ENCODE peak calls at places on chromosomes 3 and 15, in four cellular contexts. U is GM23338, Y is K562, Z is HL-60. L is an unnamed sample.

GRCh38 chr15:64634576-64635485 is 140.6 kb downstream of the RBPMS2 start:
- DNase-seq in Z (no peak), U (peak), Y (no peak), L (no peak)

GRCh38 chr3:66453525-66454463 is 47.0 kb downstream of the LRIG1 start:
- DNase-seq in U (no peak), Z (no peak), Y (no peak), L (no peak)

GRCh38 chr15:41658689-41659088 is 1.5 kb upstream of the MGA start:
- DNase-seq in Y (no peak), U (no peak), Z (no peak), L (no peak)

GRCh38 chr3:71366991-71367604 is 216.4 kb downstream of the FOXP1 start:
- DNase-seq in U (no peak), Y (no peak), Z (no peak), L (no peak)

GRCh38 chr3:33980252-33980651 is 181.8 kb downstream of the PDCD6IP start:
- DNase-seq in U (peak), Z (no peak), Y (no peak), L (peak)

GRCh38 chr3:129248286-129248979 is 973 bp upstream of the COPG1 start:
- DNase-seq in U (no peak), Y (no peak), Z (no peak), L (no peak)

GRCh38 chr3:77329161-77329560 is 289.3 kb downstream of the ROBO2 start:
- DNase-seq in Y (no peak), Z (no peak), U (no peak), L (no peak)

GRCh38 chr3:127735767-127736693 is 63.3 kb downstream of the ABTB1 start:
- DNase-seq in Y (no peak), U (no peak), Z (peak), L (no peak)

GRCh38 chr15:69576948-69577351 is 124.3 kb downstream of the RPLP1 start:
- DNase-seq in U (no peak), Y (no peak), Z (no peak), L (no peak)

GRCh38 chr15:65912235-65912634 is 42.9 kb downstream of the RAB11A start:
- DNase-seq in U (no peak), Y (no peak), Z (no peak), L (no peak)

GRCh38 chr3:12862387-12862786 is 21.0 kb upstream of the RPL32 start:
- DNase-seq in U (no peak), Y (no peak), Z (no peak), L (no peak)

GRCh38 chr15:77819841-77820728 is 187.4 kb upstream of the LINGO1 start:
- DNase-seq in Y (peak), Z (no peak), U (peak), L (no peak)

GRCh38 chr3:189547448-189547847 is 83.7 kb upstream of the TP63 start:
- DNase-seq in Z (no peak), Y (no peak), U (no peak), L (no peak)

GRCh38 chr3:15330031-15330596 is 2.3 kb downstream of the SH3BP5 start:
- DNase-seq in Z (no peak), Y (peak), U (no peak), L (no peak)

GRCh38 chr15:92117301-92117731 is 263.8 kb downstream of the SLCO3A1 start:
- DNase-seq in Z (no peak), Y (no peak), U (no peak), L (no peak)

GRCh38 chr3:127803619-127804018 is 18.7 kb downstream of the MGLL start:
- DNase-seq in U (no peak), Z (no peak), Y (no peak), L (peak)

GRCh38 chr3:23663661-23664186 is 142.0 kb upstream of the UBE2E1 start:
- DNase-seq in Z (no peak), Y (no peak), U (no peak), L (no peak)

GRCh38 chr15:72382146-72382545 is 6.3 kb upstream of the HEXA start:
- DNase-seq in Y (no peak), U (peak), Z (no peak), L (peak)

GRCh38 chr3:113495035-113495434 is 19.9 kb downstream of the SPICE1 start:
- DNase-seq in U (peak), Y (no peak), Z (no peak), L (no peak)

DNA sequence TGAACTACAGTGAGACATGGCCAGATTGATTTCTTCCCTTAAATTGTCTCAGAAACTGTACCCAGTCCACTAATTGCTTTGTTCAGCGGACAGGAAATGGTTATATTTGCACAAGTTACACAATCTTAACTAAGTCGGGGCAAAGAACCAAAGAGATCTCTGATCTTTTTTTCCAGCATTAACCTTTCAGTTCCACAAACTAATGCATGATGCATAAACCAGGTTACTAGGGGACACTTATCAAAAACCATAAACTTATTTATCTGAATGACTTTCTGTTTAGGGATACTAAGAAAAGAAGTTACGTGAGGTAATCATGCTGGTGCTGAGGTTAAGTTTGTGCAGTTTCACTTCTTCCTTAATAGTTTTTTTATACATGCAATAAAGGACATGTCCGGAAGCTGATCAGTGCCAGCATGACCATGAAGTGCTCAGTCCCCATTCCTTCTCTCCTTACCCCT is 22.4 kb downstream of the FNDC3B start:
- DNase-seq in Z (no peak), Y (no peak), U (no peak), L (no peak)
- TF ChIP-seq REST in Z (no peak), Y (no peak), U (no peak), L (no peak)

GRCh38 chr3:45677045-45677436 is 12.2 kb upstream of the SACM1L start:
- DNase-seq in U (peak), Y (no peak), Z (peak), L (no peak)
- TF ChIP-seq POLR2AphosphoS5 in U (no peak), Y (no peak), Z (peak), L (no peak)

DNA sequence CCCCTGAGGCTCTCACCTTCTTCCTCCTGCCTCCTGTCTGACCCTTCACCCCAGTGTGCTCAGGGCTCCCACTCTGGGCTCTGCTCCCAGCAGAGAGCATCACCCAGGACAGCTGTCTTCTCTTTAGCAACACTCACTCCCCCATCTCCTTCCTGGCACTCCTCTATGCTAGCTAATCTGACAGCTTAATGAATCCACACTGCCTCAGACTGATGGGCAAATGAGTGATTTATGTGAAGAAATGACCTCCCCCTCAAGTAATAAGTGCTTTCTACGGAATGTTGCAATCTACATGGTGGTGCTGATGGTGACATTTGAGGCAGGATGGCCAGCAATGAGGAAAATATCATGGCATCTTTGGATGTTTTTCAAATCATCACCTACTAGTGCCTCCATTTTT is 83.6 kb downstream of the LSM3 start:
- DNase-seq in U (no peak), Z (no peak), Y (no peak), L (no peak)
- TF ChIP-seq REST in U (no peak), Z (no peak), Y (no peak), L (no peak)

GRCh38 chr15:91109885-91110284 is 9.8 kb downstream of the SV2B start:
- DNase-seq in Y (no peak), U (no peak), Z (no peak), L (no peak)
- TF ChIP-seq POLR2AphosphoS5 in Y (no peak), U (no peak), Z (no peak), L (no peak)

DNA sequence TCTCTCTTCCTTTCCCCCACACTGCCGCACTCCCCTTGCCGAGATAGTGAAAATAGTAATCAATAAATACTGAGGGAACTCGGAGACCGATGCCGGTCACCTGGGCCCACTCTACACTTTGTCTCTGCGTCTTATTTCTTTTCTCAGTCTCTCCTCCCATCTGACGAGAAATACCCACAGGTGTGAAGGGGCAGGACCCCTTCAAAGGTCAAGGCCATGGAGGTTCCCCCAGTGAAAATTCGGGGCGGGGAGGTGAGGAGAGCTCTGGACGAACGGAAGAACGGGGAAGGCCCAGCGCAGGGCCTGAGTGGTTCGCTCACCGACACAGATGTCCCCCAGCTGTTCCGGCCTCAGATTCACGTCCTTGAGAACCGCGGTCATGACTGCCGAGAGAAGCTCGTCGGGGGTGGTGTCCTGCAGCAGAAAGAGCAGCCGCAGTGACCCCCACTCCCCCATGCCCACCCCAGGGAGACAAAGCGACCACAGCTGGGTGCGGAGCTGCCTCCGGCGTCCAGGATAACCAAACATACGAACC is 588 bp downstream of the ACAA1 start:
- DNase-seq in Y (peak), U (peak), Z (no peak), L (no peak)
- TF ChIP-seq REST in Y (no peak), U (no peak), Z (no peak), L (no peak)

GRCh38 chr3:64945171-64945684 is 257.4 kb upstream of the ADAMTS9 start:
- DNase-seq in U (peak), Y (no peak), Z (no peak), L (no peak)
- TF ChIP-seq POLR2AphosphoS5 in U (no peak), Y (no peak), Z (no peak), L (no peak)

DNA sequence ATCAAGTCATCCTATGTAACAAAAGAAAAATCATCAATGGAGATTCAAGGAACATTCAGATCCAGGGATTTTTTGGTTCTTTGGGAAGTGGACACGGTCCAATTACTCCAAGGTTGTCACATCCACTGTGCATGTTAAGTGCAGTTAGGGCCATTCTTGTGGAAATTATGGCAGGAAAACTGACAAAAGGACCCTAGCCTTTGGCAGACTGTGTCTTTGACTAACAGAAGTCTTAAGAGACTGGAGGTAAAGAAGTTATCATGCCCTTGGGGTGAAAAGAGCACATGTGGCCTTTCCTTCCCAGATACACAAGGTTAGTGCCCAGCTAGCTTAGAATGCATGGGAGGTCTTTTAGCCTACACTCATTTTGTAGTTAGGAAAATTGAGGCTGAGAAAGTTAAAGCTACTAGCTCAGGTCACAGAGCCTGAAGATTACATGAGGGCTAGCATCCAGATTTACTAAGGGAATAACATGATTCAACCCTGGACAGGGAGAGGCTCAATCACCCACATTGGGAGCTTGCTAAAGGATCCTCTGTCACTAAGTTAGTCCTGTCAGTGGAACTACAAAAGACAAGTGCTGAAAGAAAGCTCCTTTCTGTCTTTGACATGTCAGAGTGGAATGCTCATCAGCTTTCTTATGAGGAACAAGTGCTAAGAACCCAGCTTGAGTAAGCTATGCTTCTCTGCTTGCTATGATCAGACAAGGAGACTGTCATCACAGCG is 74.8 kb downstream of the MB21D2 start:
- DNase-seq in U (no peak), Y (no peak), Z (no peak), L (no peak)
- TF ChIP-seq REST in U (no peak), Y (no peak), Z (no peak), L (no peak)

GRCh38 chr3:115357456-115357855 is 210.4 kb upstream of the ZBTB20 start:
- DNase-seq in Y (no peak), U (no peak), Z (no peak), L (no peak)
- TF ChIP-seq POLR2AphosphoS5 in Y (no peak), U (no peak), Z (no peak), L (no peak)

GRCh38 chr3:11570251-11570650 is 73.5 kb downstream of the VGLL4 start:
- DNase-seq in U (no peak), Y (no peak), Z (no peak), L (no peak)

GRCh38 chr3:11567516-11568467 is 75.9 kb downstream of the VGLL4 start:
- DNase-seq in Y (no peak), U (no peak), Z (no peak), L (no peak)

GRCh38 chr3:11569156-11569741 is 74.5 kb downstream of the VGLL4 start:
- DNase-seq in U (no peak), Z (no peak), Y (no peak), L (no peak)

GRCh38 chr3:11566916-11567315 is 76.8 kb downstream of the VGLL4 start:
- DNase-seq in Z (no peak), Y (peak), U (peak), L (no peak)

DNA sequence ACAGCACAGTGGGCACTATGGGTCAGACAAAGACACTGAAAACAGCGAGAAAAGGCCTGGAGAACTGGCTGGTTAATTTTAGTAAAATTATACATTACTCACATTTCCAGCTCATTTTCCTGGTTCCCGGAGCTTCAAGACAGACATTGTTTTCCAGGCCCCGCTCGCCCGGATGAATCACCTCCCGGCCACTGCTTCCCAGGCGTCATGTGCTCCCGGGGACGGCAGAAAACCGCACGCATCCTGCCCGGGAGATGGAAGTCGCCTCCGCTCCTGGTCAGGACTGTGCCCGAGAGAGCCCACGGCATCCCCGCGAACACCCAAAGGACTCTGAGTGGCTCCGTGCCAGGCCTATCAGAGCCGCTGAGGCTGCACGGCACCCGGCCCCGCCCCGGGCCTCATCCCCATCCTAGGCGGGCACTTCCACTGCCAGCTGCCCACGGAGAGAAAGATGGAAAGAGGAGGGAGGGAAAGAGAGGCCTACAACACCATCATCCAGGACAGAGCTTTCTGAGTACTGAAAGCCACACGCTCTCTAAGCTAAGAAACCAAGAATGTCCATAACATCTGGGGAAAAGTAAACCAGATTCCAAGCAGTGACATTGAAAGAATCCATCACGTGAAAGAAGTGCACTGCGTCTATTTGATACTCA is 75.1 kb downstream of the VGLL4 start:
- DNase-seq in Z (no peak), Y (no peak), U (no peak), L (no peak)
- TF ChIP-seq REST in Z (no peak), Y (no peak), U (no peak), L (no peak)